ENCODE peak calls at places on chromosomes 3 and 15, in ten cellular contexts. D is ovary, O is fibroblast of mammary gland, H is suprapubic skin, P is GM23338, W is cardiac muscle cell, L is body of pancreas, T is nephron progenitor cell, J is colonic mucosa, Y is heart left ventricle. V is an unnamed sample.

GRCh38 chr3:139287557-139287956 is 56.3 kb upstream of the MRPS22 start:
- DNase-seq in D (no peak), O (no peak), H (no peak), P (no peak), W (no peak), L (no peak), T (no peak), J (no peak), Y (no peak), V (no peak)

GRCh38 chr3:135513106-135514063 is 452.1 kb upstream of the PPP2R3A start:
- DNase-seq in D (no peak), O (peak), H (no peak), P (peak), W (no peak), L (no peak), T (no peak), J (no peak), Y (no peak), V (no peak)

GRCh38 chr3:24522155-24522579 is 27.5 kb upstream of the THRB start:
- DNase-seq in D (peak), O (no peak), H (peak), P (peak), W (peak), L (no peak), T (peak), J (no peak), Y (peak), V (no peak)

GRCh38 chr3:152193673-152194267 is 75.0 kb upstream of the MBNL1 start:
- DNase-seq in D (no peak), O (no peak), H (no peak), P (no peak), W (no peak), L (no peak), T (no peak), J (no peak), Y (no peak), V (no peak)

GRCh38 chr3:108320746-108321350 is 24.5 kb downstream of the HHLA2 start:
- DNase-seq in D (no peak), O (no peak), H (no peak), P (peak), W (no peak), L (no peak), T (no peak), J (no peak), Y (no peak), V (no peak)

GRCh38 chr3:64674591-64675076 is 13.2 kb downstream of the ADAMTS9 start:
- DNase-seq in D (no peak), O (no peak), H (no peak), P (no peak), W (no peak), L (no peak), T (no peak), J (no peak), Y (no peak), V (no peak)

GRCh38 chr15:40353697-40354096 is 2.9 kb downstream of the PHGR1 start:
- DNase-seq in D (no peak), O (no peak), H (no peak), P (no peak), W (no peak), L (no peak), T (no peak), J (peak), Y (peak), V (no peak)

GRCh38 chr15:48693474-48693873 is 48.0 kb upstream of the FBN1 start:
- DNase-seq in D (no peak), O (peak), H (no peak), P (no peak), W (no peak), L (no peak), T (no peak), J (no peak), Y (no peak), V (no peak)

GRCh38 chr3:70309591-70309990 is 2.8 kb downstream of the MDFIC2 start:
- DNase-seq in D (no peak), O (no peak), H (no peak), P (no peak), W (no peak), L (no peak), T (no peak), J (no peak), Y (no peak), V (no peak)

GRCh38 chr3:50924638-50925037 is 249.9 kb downstream of the DOCK3 start:
- DNase-seq in D (no peak), O (no peak), H (no peak), P (peak), W (no peak), L (no peak), T (no peak), J (no peak), Y (no peak), V (no peak)

GRCh38 chr3:97872209-97873042 is 50.6 kb downstream of the CRYBG3 start:
- DNase-seq in D (no peak), O (peak), H (no peak), P (no peak), W (no peak), L (no peak), T (no peak), J (no peak), Y (no peak), V (no peak)

GRCh38 chr3:124986153-124987143 is 51.9 kb upstream of the MUC13 start:
- DNase-seq in D (no peak), O (peak), H (no peak), P (peak), W (no peak), L (no peak), T (peak), J (peak), Y (no peak), V (no peak)

GRCh38 chr3:185715091-185715490 is 109.8 kb downstream of the IGF2BP2 start:
- DNase-seq in D (no peak), O (no peak), H (no peak), P (peak), W (peak), L (no peak), T (no peak), J (no peak), Y (no peak), V (no peak)

GRCh38 chr15:49421991-49422390 is 1.1 kb upstream of the FGF7 start:
- DNase-seq in D (peak), O (peak), H (peak), P (peak), W (peak), L (peak), T (peak), J (peak), Y (no peak), V (no peak)

GRCh38 chr3:194730369-194730768 is 44.7 kb downstream of the FAM43A start:
- DNase-seq in D (no peak), O (no peak), H (no peak), P (peak), W (peak), L (peak), T (peak), J (peak), Y (no peak), V (no peak)

GRCh38 chr3:43338295-43338694 is 52.0 kb downstream of the SNRK start:
- DNase-seq in D (no peak), O (no peak), H (no peak), P (no peak), W (no peak), L (no peak), T (no peak), J (no peak), Y (no peak), V (no peak)

GRCh38 chr3:170301404-170301803 is 56.1 kb upstream of the SKIL start:
- DNase-seq in D (no peak), O (peak), H (no peak), P (no peak), W (no peak), L (no peak), T (no peak), J (no peak), Y (no peak), V (no peak)

GRCh38 chr15:67048281-67049279 is 16.8 kb upstream of the SMAD3 start:
- DNase-seq in D (peak), O (peak), H (no peak), P (no peak), W (no peak), L (peak), T (no peak), J (peak), Y (no peak), V (no peak)

GRCh38 chr15:73165844-73166243 is 113.6 kb downstream of the NEO1 start:
- DNase-seq in D (no peak), O (no peak), H (no peak), P (no peak), W (no peak), L (no peak), T (no peak), J (no peak), Y (no peak), V (no peak)

GRCh38 chr3:100042144-100042543 is 72.2 kb downstream of the FILIP1L start:
- DNase-seq in D (no peak), O (peak), H (no peak), P (no peak), W (no peak), L (no peak), T (no peak), J (no peak), Y (no peak), V (no peak)

GRCh38 chr15:100159436-100159835 is 182.3 kb downstream of the ADAMTS17 start:
- DNase-seq in D (no peak), O (no peak), H (no peak), P (no peak), W (no peak), L (no peak), T (no peak), J (no peak), Y (no peak), V (no peak)

GRCh38 chr15:43511012-43511885 is 6.2 kb upstream of the MAP1A start:
- DNase-seq in D (no peak), O (no peak), H (no peak), P (peak), W (peak), L (no peak), T (peak), J (peak), Y (no peak), V (no peak)

GRCh38 chr3:81585937-81586336 is 175.5 kb downstream of the GBE1 start:
- DNase-seq in D (no peak), O (no peak), H (no peak), P (no peak), W (no peak), L (no peak), T (no peak), J (no peak), Y (no peak), V (no peak)

GRCh38 chr3:81585057-81585456 is 176.4 kb downstream of the GBE1 start:
- DNase-seq in D (no peak), O (no peak), H (no peak), P (no peak), W (no peak), L (no peak), T (no peak), J (no peak), Y (no peak), V (no peak)

GRCh38 chr3:81579744-81580143 is 181.7 kb downstream of the GBE1 start:
- DNase-seq in D (no peak), O (no peak), H (no peak), P (peak), W (no peak), L (no peak), T (no peak), J (no peak), Y (no peak), V (no peak)

GRCh38 chr3:81580399-81580798 is 181.0 kb downstream of the GBE1 start:
- DNase-seq in D (no peak), O (no peak), H (no peak), P (peak), W (peak), L (no peak), T (peak), J (no peak), Y (no peak), V (no peak)

GRCh38 chr3:81581966-81582599 is 179.4 kb downstream of the GBE1 start:
- DNase-seq in D (peak), O (peak), H (no peak), P (peak), W (peak), L (peak), T (peak), J (peak), Y (no peak), V (no peak)
- TF ChIP-seq CTCF in D (no peak), O (peak), H (peak), P (peak), W (peak), L (peak), T (peak), J (peak), Y (peak), V (no peak)

GRCh38 chr3:12842469-12842868 is 1.1 kb upstream of the RPL32 start:
- DNase-seq in D (no peak), O (no peak), H (no peak), P (no peak), W (no peak), L (no peak), T (no peak), J (no peak), Y (no peak), V (no peak)

GRCh38 chr3:12841970-12842328 is 584 bp upstream of the RPL32 start:
- DNase-seq in D (no peak), O (no peak), H (no peak), P (no peak), W (no peak), L (no peak), T (no peak), J (no peak), Y (no peak), V (no peak)

GRCh38 chr3:12838179-12838965 is 3.0 kb downstream of the RPL32 start:
- DNase-seq in D (no peak), O (peak), H (no peak), P (no peak), W (no peak), L (no peak), T (no peak), J (no peak), Y (no peak), V (no peak)

GRCh38 chr3:12841085-12841969 is at the start of gene RPL32:
- DNase-seq in D (peak), O (peak), H (peak), P (peak), W (peak), L (peak), T (peak), J (peak), Y (peak), V (peak)

GRCh38 chr3:12840591-12841084 is 727 bp downstream of the RPL32 start:
- DNase-seq in D (no peak), O (no peak), H (no peak), P (no peak), W (no peak), L (no peak), T (no peak), J (no peak), Y (no peak), V (no peak)
- TF ChIP-seq CTCF in D (no peak), O (no peak), H (no peak), P (no peak), W (no peak), L (no peak), T (no peak), J (no peak), Y (no peak), V (no peak)

GRCh38 chr15:68279218-68279533 is 1.6 kb downstream of the FEM1B start:
- DNase-seq in D (no peak), O (no peak), H (no peak), P (no peak), W (no peak), L (no peak), T (no peak), J (no peak), Y (no peak), V (no peak)

GRCh38 chr15:68277605-68278344 is at the start of gene FEM1B:
- DNase-seq in D (peak), O (peak), H (peak), P (peak), W (peak), L (peak), T (peak), J (peak), Y (peak), V (peak)

GRCh38 chr15:68279779-68280745 is 2.5 kb downstream of the FEM1B start:
- DNase-seq in D (no peak), O (no peak), H (no peak), P (peak), W (no peak), L (no peak), T (no peak), J (no peak), Y (no peak), V (no peak)

GRCh38 chr15:68277131-68277604 is 377 bp upstream of the FEM1B start:
- DNase-seq in D (no peak), O (peak), H (no peak), P (peak), W (peak), L (peak), T (no peak), J (peak), Y (no peak), V (no peak)

GRCh38 chr15:68278345-68279217 is 1.0 kb downstream of the FEM1B start:
- DNase-seq in D (no peak), O (peak), H (no peak), P (no peak), W (peak), L (peak), T (no peak), J (peak), Y (peak), V (no peak)
- TF ChIP-seq CTCF in D (no peak), O (no peak), H (peak), P (peak), W (peak), L (peak), T (no peak), J (peak), Y (no peak), V (no peak)

GRCh38 chr3:142273501-142273900 is 48.1 kb upstream of the GK5 start:
- DNase-seq in D (no peak), O (no peak), H (no peak), P (no peak), W (no peak), L (no peak), T (no peak), J (no peak), Y (no peak), V (no peak)
- TF ChIP-seq CTCF in D (no peak), O (no peak), H (no peak), P (no peak), W (no peak), L (no peak), T (no peak), J (no peak), Y (no peak), V (no peak)

GRCh38 chr3:122942937-122943827 is 84.4 kb downstream of the SEMA5B start:
- DNase-seq in D (peak), O (peak), H (no peak), P (peak), W (peak), L (peak), T (peak), J (peak), Y (peak), V (no peak)

GRCh38 chr3:122940628-122941086 is 86.9 kb downstream of the SEMA5B start:
- DNase-seq in D (peak), O (peak), H (no peak), P (no peak), W (no peak), L (no peak), T (no peak), J (no peak), Y (peak), V (no peak)

GRCh38 chr3:122943828-122944190 is 83.8 kb downstream of the SEMA5B start:
- DNase-seq in D (no peak), O (no peak), H (no peak), P (no peak), W (no peak), L (no peak), T (no peak), J (no peak), Y (no peak), V (no peak)

GRCh38 chr3:122942241-122942640 is 85.3 kb downstream of the SEMA5B start:
- DNase-seq in D (no peak), O (no peak), H (no peak), P (no peak), W (no peak), L (no peak), T (no peak), J (no peak), Y (no peak), V (no peak)

DNA sequence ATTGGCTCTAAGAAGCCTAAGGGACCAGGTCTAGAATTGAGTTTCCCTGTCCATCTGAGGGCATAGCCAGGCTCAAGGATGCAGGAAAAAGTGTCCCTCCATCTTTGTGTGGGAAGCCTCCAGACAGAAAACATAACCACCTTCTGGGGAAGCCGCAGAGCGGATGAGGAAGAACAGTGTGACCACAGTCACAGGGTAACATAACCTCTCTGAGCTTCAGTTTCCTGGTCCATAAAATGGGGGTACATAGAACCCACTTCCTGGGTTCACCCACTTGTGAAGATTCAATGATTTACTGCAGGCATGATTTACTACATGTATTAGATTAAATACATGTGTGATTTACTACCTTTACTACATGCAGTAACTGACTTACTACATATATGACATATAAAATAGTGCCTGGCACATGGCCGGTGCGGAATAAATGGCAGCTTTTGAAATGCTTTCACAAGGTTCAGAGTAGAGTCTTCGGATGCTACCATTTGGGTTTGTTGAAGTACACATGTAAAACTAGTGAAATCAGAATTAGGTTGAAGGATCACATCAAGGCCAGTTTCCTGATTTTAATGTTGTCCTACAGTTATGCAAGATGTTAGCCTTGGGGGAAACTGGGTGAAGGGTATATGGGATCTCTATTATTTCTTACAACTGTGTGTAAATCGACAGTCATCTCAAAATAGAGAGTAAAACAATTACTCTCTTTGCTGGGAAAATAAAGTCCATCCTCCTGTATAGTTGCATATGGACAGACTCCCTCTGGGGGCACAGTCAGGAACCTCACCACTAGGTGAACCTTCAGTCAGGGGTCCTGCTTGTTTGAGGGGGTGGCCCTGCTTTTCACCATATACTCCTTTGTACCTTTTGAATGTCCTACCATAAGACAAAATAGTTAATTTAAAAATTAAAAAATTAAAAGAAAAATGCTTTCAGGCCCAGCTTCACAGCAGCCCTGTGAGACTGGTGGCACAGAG is 86.0 kb downstream of the SEMA5B start:
- DNase-seq in D (no peak), O (peak), H (no peak), P (no peak), W (no peak), L (no peak), T (no peak), J (no peak), Y (no peak), V (no peak)
- TF ChIP-seq CTCF in D (no peak), O (peak), H (no peak), P (peak), W (peak), L (no peak), T (no peak), J (no peak), Y (no peak), V (no peak)

GRCh38 chr3:14425574-14426304 is 23.3 kb downstream of the SLC6A6 start:
- DNase-seq in D (no peak), O (no peak), H (no peak), P (no peak), W (no peak), L (no peak), T (no peak), J (no peak), Y (no peak), V (no peak)
- TF ChIP-seq CTCF in D (no peak), O (no peak), H (no peak), P (no peak), W (no peak), L (peak), T (no peak), J (no peak), Y (no peak), V (no peak)

DNA sequence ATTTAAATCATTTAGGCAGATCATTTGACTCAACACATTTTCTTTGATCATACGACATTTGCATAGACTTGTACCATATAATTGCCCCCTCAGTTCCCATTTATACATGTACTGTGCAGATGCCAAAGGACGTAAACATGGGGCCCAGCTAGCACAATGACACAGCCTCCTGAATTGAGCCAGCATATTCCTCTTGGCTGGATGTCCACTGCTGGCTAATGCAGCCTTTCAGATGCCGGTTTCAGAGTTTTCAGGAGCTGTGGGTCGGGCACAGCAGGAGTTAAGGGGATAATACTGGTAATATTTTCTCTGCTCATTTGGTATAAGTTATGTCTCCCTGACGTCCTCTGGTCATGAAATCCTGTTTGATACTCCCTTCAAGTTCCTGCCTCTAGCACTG is 39.4 kb downstream of the KAT2B start:
- DNase-seq in D (no peak), O (no peak), H (no peak), P (no peak), W (no peak), L (no peak), T (no peak), J (no peak), Y (no peak), V (no peak)
- TF ChIP-seq CTCF in D (no peak), O (no peak), H (no peak), P (no peak), W (no peak), L (no peak), T (no peak), J (no peak), Y (no peak), V (no peak)

V was measured in omental fat pad.